ENCODE peak calls at places on chromosomes 2 and 18, in five cellular contexts. D is upper lobe of right lung, R is cardiac muscle cell, J is colonic mucosa, P is GM12865. E is an unnamed sample.

GRCh38 chr2:231191896-231192872 is 6.2 kb upstream of the ARMC9 start:
- DNase-seq in D (no peak), R (peak), J (peak), P (peak), E (no peak)

GRCh38 chr2:63058742-63059433 is 8.3 kb downstream of the OTX1 start:
- DNase-seq in D (no peak), R (no peak), J (no peak), P (no peak), E (peak)

GRCh38 chr2:68362069-68362468 is 3.0 kb upstream of the PLEK start:
- DNase-seq in D (peak), R (peak), J (peak), P (peak), E (peak)

GRCh38 chr2:14843507-14844204 is 211.1 kb downstream of the LRATD1 start:
- DNase-seq in D (no peak), R (no peak), J (no peak), P (no peak), E (no peak)

GRCh38 chr2:62722679-62723078 is 17.2 kb downstream of the EHBP1 start:
- DNase-seq in D (no peak), R (no peak), J (no peak), P (no peak), E (no peak)

GRCh38 chr2:55581435-55581834 is 36.0 kb downstream of the PPP4R3B start:
- DNase-seq in D (no peak), R (no peak), J (no peak), P (no peak), E (no peak)

GRCh38 chr18:74353169-74353775 is 37.6 kb downstream of the C18orf63 start:
- DNase-seq in D (no peak), R (peak), J (peak), P (peak), E (peak)

GRCh38 chr2:239595711-239596110 is 194.9 kb upstream of the HDAC4 start:
- DNase-seq in D (peak), R (no peak), J (peak), P (no peak), E (no peak)

GRCh38 chr2:156593011-156593921 is 157.1 kb downstream of the GPD2 start:
- DNase-seq in D (no peak), R (no peak), J (no peak), P (no peak), E (no peak)

GRCh38 chr2:128306081-128306930 is 12.4 kb downstream of the HS6ST1 start:
- DNase-seq in D (peak), R (peak), J (peak), P (no peak), E (no peak)

GRCh38 chr2:21856638-21857037 is 732.9 kb downstream of the TDRD15 start:
- DNase-seq in D (no peak), R (no peak), J (no peak), P (no peak), E (no peak)

GRCh38 chr2:43345391-43345813 is 119.0 kb upstream of the ZFP36L2 start:
- DNase-seq in D (no peak), R (no peak), J (no peak), P (no peak), E (no peak)

GRCh38 chr2:33583194-33583938 is 15.7 kb downstream of the FAM98A start:
- DNase-seq in D (no peak), R (peak), J (no peak), P (peak), E (peak)

GRCh38 chr2:126385441-126385840 is 270.5 kb upstream of the GYPC start:
- DNase-seq in D (no peak), R (no peak), J (no peak), P (no peak), E (no peak)
- TF ChIP-seq CTCF in D (no peak), R (no peak), J (no peak), P (no peak), E (no peak)

GRCh38 chr2:11073251-11073650 is 82.0 kb upstream of the SLC66A3 start:
- DNase-seq in D (peak), R (peak), J (peak), P (peak), E (no peak)
- TF ChIP-seq CTCF in D (peak), R (peak), J (peak), P (peak), E (peak)

GRCh38 chr2:27133905-27134780 is at the start of gene PREB:
- DNase-seq in D (peak), R (peak), J (peak), P (peak), E (peak)
- TF ChIP-seq CTCF in D (peak), R (peak), J (no peak), P (peak), E (peak)

DNA sequence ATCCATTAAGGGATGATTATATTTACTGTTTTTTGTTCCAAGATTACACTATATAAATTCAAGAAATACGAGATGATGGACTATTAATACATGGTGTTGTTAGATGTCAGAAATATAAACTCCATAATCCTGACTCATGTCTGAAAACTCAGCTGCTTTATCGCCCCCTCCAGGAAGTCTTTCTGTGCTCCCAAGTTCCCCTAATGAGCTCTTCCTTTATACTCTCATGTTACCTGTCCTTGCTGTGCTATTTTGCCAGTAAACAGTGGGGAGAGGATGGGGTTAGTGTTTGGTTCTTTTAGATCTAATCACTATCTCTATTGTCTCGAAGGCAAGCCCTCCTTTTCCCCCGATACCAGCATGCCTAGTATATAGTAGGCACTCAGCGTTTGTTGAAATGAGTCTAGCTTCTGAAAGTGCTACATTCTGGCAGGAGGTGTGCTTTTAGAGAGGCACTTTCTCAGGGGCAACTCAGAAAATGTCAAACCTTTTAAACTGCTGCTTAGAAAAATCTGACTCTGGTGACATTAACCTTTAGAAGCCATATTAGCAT is 21.4 kb upstream of the BARD1 start:
- DNase-seq in D (no peak), R (peak), J (no peak), P (no peak), E (no peak)
- TF ChIP-seq CTCF in D (peak), R (peak), J (no peak), P (peak), E (peak)

GRCh38 chr2:113084249-113085000 is 16.7 kb downstream of the IL1F10 start:
- DNase-seq in D (no peak), R (peak), J (no peak), P (peak), E (no peak)
- TF ChIP-seq CTCF in D (peak), R (peak), J (peak), P (peak), E (peak)

GRCh38 chr2:135916232-135916631 is 40.0 kb upstream of the MCM6 start:
- DNase-seq in D (no peak), R (peak), J (no peak), P (peak), E (peak)
- TF ChIP-seq CTCF in D (peak), R (peak), J (peak), P (peak), E (peak)

GRCh38 chr2:192197387-192197786 is 2.7 kb upstream of the TMEFF2 start:
- DNase-seq in D (no peak), R (peak), J (no peak), P (no peak), E (no peak)

GRCh38 chr2:192196451-192197194 is 1.9 kb upstream of the TMEFF2 start:
- DNase-seq in D (no peak), R (peak), J (no peak), P (no peak), E (no peak)

GRCh38 chr2:192194065-192194865 is 468 bp downstream of the TMEFF2 start:
- DNase-seq in D (peak), R (peak), J (no peak), P (no peak), E (no peak)

GRCh38 chr2:192195548-192196418 is 1.1 kb upstream of the TMEFF2 start:
- DNase-seq in D (peak), R (peak), J (no peak), P (no peak), E (peak)

GRCh38 chr2:192194866-192195547 is at the start of gene TMEFF2:
- DNase-seq in D (peak), R (peak), J (peak), P (peak), E (peak)
- TF ChIP-seq CTCF in D (no peak), R (peak), J (no peak), P (no peak), E (no peak)

DNA sequence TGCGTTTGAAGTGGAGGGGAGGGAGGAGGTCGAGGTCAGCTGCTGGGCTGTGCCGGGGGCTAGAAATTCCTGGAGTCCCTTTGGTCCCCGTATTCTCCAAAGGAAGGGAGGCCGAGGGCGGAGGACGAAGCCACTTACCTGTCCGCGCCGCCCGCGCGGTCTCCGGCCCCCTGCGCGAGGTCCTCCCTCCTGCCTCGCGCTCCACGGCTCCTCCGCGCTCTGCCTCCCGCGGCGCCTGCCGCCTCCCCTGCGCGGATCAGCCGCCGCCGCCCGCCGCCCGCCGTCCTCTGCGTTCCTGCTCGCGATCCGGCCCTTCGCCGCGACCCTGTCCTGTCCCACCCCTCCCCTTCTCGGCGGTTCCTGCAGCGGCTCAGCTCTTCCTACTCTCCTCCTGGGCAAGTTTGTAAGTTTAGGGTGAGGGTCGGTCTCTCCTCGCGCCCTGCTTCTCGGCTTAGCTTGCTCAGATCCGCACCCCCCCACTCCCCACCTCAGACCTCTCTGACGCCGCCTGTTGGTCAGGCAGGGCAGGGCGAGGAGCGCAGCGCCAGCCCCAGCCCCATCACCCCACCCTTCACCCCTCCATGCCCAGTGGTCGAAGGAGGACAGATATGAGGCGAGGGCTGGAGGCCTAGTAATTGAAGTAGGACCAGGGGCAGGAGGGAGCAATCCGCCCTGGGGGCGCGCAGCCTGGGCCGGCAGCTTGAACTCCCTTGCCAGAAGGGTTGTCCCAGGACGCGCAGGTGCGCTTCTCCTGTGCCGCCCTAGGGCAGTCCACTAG is 9.7 kb upstream of the SKOR2 start:
- DNase-seq in D (no peak), R (no peak), J (no peak), P (no peak), E (no peak)
- TF ChIP-seq CTCF in D (no peak), R (no peak), J (no peak), P (no peak), E (no peak)

DNA sequence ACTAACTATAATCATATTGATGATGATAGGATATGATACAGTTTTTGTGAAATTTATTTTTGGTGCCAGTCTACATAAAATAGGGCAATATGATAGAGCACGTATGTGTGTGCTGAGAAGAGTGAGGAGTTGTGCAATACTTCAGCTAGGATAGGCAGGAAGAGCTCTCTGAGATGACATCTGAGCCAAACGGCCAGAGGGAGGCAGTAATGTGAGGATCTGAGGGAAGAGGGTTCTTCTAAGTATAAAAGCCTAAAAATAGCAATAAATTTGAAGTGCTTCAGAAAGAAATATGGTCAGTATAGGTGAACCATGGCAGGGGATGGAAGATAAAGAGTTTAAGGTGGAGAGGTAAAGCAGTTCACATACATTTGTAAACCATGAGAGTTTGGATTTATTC is 102.5 kb downstream of the OLA1 start:
- DNase-seq in D (no peak), R (peak), J (no peak), P (peak), E (no peak)
- TF ChIP-seq CTCF in D (no peak), R (peak), J (no peak), P (peak), E (no peak)